ENCODE peak calls at places on chromosomes 1 and 21, in ten cellular contexts. J is heart left ventricle, V is A549, U is fibroblast of villous mesenchyme, H is astrocyte, C is AG10803, S is fibroblast of mammary gland, P is brain microvascular endothelial cell, K is BJ, Z is ovary. F is an unnamed sample.

GRCh38 chr1:21624577-21625389 is 44.4 kb downstream of the RAP1GAP start:
- DNase-seq in H (no peak), Z (no peak), K (no peak), S (no peak), V (no peak), U (no peak), C (peak; percentile 45), P (no peak), J (no peak), F (peak; percentile 22)

GRCh38 chr1:214383381-214384372 is 102.7 kb downstream of the SMYD2 start:
- DNase-seq in P (no peak), V (no peak), J (no peak), S (no peak), C (no peak), H (no peak), K (no peak), U (no peak), Z (no peak), F (no peak)

GRCh38 chr1:109792056-109792831 is 28.5 kb upstream of the EPS8L3 start:
- DNase-seq in P (peak; percentile 92), S (peak; percentile 86), C (peak; percentile 94), J (peak; percentile 85), U (peak; percentile 94), K (peak; percentile 62), V (peak; percentile 89), Z (peak; percentile 90), H (peak; percentile 88), F (peak; percentile 85)

GRCh38 chr1:154839691-154840090 is 30.4 kb downstream of the KCNN3 start:
- DNase-seq in V (no peak), J (peak; percentile 56), P (no peak), S (no peak), C (peak; percentile 36), H (peak; percentile 7), Z (no peak), K (no peak), U (no peak), F (no peak)

GRCh38 chr1:224894915-224895314 is 34.6 kb upstream of the DNAH14 start:
- DNase-seq in P (no peak), S (peak; percentile 51), C (peak; percentile 36), J (no peak), U (peak; percentile 36), H (peak; percentile 19), K (no peak), V (peak; percentile 35), Z (no peak), F (no peak)

GRCh38 chr21:30984897-30985296 is 53.4 kb downstream of the KRTAP19-8 start:
- DNase-seq in U (no peak), H (no peak), C (no peak), P (no peak), S (no peak), V (no peak), Z (no peak), J (no peak), K (no peak), F (no peak)

GRCh38 chr1:230085178-230085515 is 18.1 kb downstream of the GALNT2 start:
- DNase-seq in C (no peak), V (peak; percentile 45), J (no peak), H (no peak), Z (no peak), S (no peak), K (no peak), U (no peak), P (no peak), F (no peak)

GRCh38 chr1:66931548-66932124 is 6.8 kb downstream of the MIER1 start:
- DNase-seq in U (no peak), J (no peak), C (no peak), H (no peak), K (no peak), Z (no peak), S (no peak), P (no peak), V (no peak), F (no peak)

GRCh38 chr1:910311-910880 is 13.3 kb upstream of the SAMD11 start:
- DNase-seq in U (no peak), K (no peak), P (no peak), Z (peak; percentile 7), C (no peak), J (peak; percentile 22), V (no peak), S (no peak), H (no peak), F (no peak)

GRCh38 chr1:55572878-55573734 is 357.9 kb upstream of the USP24 start:
- DNase-seq in S (peak; percentile 61), H (peak; percentile 91), U (no peak), Z (no peak), P (peak; percentile 48), C (peak; percentile 42), V (peak; percentile 21), J (peak; percentile 45), K (no peak), F (no peak)

GRCh38 chr1:232457607-232458006 is 172.3 kb downstream of the SIPA1L2 start:
- DNase-seq in U (peak; percentile 22), S (no peak), C (no peak), K (no peak), P (no peak), H (no peak), V (no peak), J (no peak), Z (no peak), F (no peak)

GRCh38 chr1:15788624-15789301 is 18.7 kb downstream of the UQCRHL start:
- DNase-seq in P (peak; percentile 81), U (peak; percentile 51), K (no peak), J (no peak), C (peak; percentile 40), V (no peak), S (peak; percentile 78), Z (no peak), H (peak; percentile 73), F (peak; percentile 73)

GRCh38 chr1:20008391-20008841 is 29.0 kb upstream of the PLA2G2A start:
- DNase-seq in J (peak; percentile 78), H (peak; percentile 62), U (peak; percentile 49), S (peak; percentile 73), V (peak; percentile 11), K (no peak), P (no peak), C (peak; percentile 66), Z (peak; percentile 82), F (peak; percentile 99)

DNA sequence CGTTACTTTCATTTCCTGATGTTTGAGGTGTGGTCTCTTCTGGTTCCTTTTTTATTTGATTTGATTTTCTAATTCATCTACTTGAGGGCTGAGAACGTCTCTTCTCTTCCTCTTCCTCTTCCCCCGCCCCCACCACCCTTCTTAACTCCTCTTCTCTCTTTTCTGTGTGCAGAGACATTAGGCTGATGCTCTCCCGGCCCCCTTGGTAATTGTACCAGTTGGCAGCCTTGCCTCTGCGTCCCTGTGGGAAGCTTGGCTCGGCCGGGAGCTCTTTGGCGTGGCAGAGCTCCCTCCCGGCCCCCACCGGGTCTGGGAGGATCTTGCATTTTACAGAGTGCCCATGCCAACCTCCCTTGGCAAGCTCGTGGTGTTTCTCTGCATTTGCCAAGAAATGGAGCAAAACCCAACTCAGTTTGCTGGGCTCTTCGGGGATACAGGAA is 19.9 kb downstream of the CRYAA start:
- DNase-seq in J (no peak), H (no peak), C (no peak), S (no peak), P (no peak), K (no peak), V (no peak), U (no peak), Z (no peak), F (no peak)
- H3K4me3 ChIP-seq in J (no peak overlapping the region), H (no peak overlapping the region), C (no peak overlapping the region), S (no peak overlapping the region), P (no peak overlapping the region), K (no peak overlapping the region), V (no peak overlapping the region), U (no peak overlapping the region), Z (no peak overlapping the region), F (no peak overlapping the region)

GRCh38 chr1:80054129-80054528 is 1047.6 kb upstream of the ADGRL4 start:
- DNase-seq in S (peak; percentile 97), J (no peak), U (peak; percentile 18), C (peak; percentile 54), V (peak; percentile 68), K (peak; percentile 7), Z (no peak), H (peak; percentile 98), P (peak; percentile 29), F (peak; percentile 32)
- TF ChIP-seq CTCF in S (no peak), J (no peak), U (no peak), C (no peak), V (no peak), K (no peak), Z (no peak), H (no peak), P (no peak), F (no peak)

DNA sequence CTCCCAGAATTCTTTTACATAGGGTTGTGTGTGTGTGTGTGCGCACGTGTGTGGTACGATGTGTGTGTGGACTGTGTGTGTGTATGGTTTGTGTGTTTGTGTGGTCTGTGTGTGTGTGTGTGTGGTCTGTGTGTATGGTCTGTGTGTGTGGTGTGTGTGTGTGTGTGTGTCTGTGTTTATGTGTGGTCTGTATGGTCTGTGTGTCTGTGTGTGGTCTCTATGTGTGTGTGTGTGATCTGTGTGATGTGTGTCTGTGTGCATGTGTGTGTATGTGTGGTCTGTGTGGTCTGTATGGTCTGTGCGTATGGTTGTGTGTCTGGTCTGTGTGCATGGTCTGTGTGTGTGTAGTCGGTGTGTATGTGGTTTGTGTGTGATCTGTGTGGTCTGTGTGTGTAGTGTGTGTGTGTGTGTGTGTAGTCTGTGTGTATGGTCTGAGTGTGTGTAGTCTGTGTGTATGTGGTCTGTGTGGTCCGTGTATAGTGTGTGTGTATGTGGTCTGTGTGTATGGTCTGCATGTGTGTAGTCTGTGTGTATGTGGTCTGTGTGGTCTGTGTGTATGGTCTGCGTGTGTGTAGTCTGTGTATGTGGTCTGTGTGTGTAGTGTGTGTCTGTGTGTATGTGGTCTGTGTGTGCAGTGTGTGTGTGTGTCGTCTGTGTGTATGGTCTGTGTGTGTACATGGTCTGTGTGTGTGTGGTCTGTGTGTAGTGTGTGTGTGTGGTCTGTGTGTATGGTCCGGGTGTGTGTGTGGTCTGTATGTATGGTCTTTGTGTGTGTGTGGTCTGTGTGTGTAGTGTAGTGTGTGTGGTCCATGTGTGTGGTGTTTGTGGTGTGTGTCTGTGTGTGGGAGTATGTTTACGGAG is 46.8 kb downstream of the RHOU start:
- DNase-seq in H (no peak), V (no peak), S (no peak), P (no peak), J (no peak), K (no peak), U (no peak), Z (no peak), C (no peak), F (no peak)
- H3K4me3 ChIP-seq in H (no peak overlapping the region), V (no peak overlapping the region), S (no peak overlapping the region), P (no peak overlapping the region), J (no peak overlapping the region), K (no peak overlapping the region), U (no peak overlapping the region), Z (no peak overlapping the region), C (no peak overlapping the region), F (no peak overlapping the region)

DNA sequence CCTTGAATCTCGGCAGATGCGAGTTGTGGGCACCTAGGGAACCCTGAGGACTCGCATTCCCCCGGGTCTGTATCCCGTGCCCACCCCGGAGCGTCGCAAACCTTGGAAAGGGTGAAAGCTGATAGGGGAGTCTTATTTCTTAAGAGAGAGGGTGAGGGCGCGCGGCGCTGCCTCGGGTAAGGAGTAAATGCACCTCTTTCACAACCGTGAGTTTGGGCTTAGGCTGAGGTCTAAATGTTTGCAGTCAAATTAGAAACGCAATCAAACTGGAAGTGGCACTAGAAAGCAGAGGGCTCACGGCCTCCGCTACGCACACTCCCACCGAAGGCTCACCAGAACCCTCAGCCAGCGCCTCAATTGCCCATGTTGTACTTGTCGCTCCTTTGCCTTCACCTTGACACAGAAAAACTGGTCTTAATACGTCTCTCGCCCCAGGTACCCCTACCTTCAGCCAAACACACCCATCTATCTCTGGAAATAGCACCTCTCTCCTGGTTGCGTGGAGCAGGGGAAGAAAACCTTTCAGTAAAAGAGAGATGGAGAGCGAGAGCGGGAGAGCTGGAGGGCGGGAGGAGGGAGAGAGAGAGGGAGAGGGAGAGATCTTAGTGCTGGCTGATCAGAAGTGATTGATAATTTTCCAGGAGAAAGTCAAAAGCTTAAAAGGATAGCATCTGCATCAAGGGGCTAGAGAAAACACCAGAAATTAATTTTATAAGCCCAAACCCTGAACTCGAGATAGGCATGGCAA is 1.7 kb upstream of the HLX start:
- DNase-seq in U (no peak), C (no peak), J (peak; percentile 36), H (no peak), Z (no peak), K (no peak), P (no peak), V (no peak), S (no peak), F (no peak)
- TF ChIP-seq CTCF in U (no peak), C (no peak), J (no peak), H (no peak), Z (no peak), K (no peak), P (no peak), V (no peak), S (no peak), F (no peak)

F was measured in cardiac fibroblast.